ENCODE peak calls at places on chromosomes 5 and 9, in ten cellular contexts. One of them, this sample, is unnamed.

GRCh38 chr5:39714036-39714698 is 289.4 kb upstream of the DAB2 start:
- DNase-seq in neural progenitor cell: peak
- DNase-seq in uterus: no peak
- DNase-seq in CD4-positive, alpha-beta T cell: no peak
- DNase-seq in psoas muscle: no peak
- DNase-seq in foreskin keratinocyte: peak
- DNase-seq in hepatocyte: peak
- DNase-seq in K562: peak
- DNase-seq in left lung: no peak
- DNase-seq in heart right ventricle: peak
- DNase-seq in this sample: no peak

GRCh38 chr5:1005904-1006655 is 2.5 kb upstream of the NKD2 start:
- DNase-seq in psoas muscle: no peak
- DNase-seq in neural progenitor cell: no peak
- DNase-seq in left lung: peak
- DNase-seq in heart right ventricle: peak
- DNase-seq in CD4-positive, alpha-beta T cell: peak
- DNase-seq in K562: no peak
- DNase-seq in foreskin keratinocyte: no peak
- DNase-seq in hepatocyte: no peak
- DNase-seq in uterus: peak
- DNase-seq in this sample: no peak

GRCh38 chr9:73441223-73441622 is 289.6 kb downstream of the ANXA1 start:
- DNase-seq in CD4-positive, alpha-beta T cell: no peak
- DNase-seq in heart right ventricle: no peak
- DNase-seq in psoas muscle: no peak
- DNase-seq in left lung: no peak
- DNase-seq in uterus: no peak
- DNase-seq in hepatocyte: no peak
- DNase-seq in foreskin keratinocyte: no peak
- DNase-seq in neural progenitor cell: no peak
- DNase-seq in K562: no peak
- DNase-seq in this sample: no peak

GRCh38 chr5:109688647-109688998 is 1.1 kb upstream of the MAN2A1 start:
- DNase-seq in left lung: no peak
- DNase-seq in hepatocyte: peak
- DNase-seq in foreskin keratinocyte: no peak
- DNase-seq in psoas muscle: no peak
- DNase-seq in neural progenitor cell: peak
- DNase-seq in CD4-positive, alpha-beta T cell: no peak
- DNase-seq in heart right ventricle: peak
- DNase-seq in uterus: no peak
- DNase-seq in K562: peak
- DNase-seq in this sample: no peak

GRCh38 chr9:135530146-135530545 is 8.9 kb downstream of the LCN1 start:
- DNase-seq in foreskin keratinocyte: no peak
- DNase-seq in neural progenitor cell: no peak
- DNase-seq in CD4-positive, alpha-beta T cell: no peak
- DNase-seq in K562: no peak
- DNase-seq in heart right ventricle: no peak
- DNase-seq in uterus: no peak
- DNase-seq in left lung: no peak
- DNase-seq in hepatocyte: no peak
- DNase-seq in psoas muscle: no peak
- DNase-seq in this sample: no peak

GRCh38 chr9:76588320-76588719 is 129.3 kb downstream of the GCNT1 start:
- DNase-seq in neural progenitor cell: no peak
- DNase-seq in uterus: no peak
- DNase-seq in K562: no peak
- DNase-seq in heart right ventricle: no peak
- DNase-seq in left lung: no peak
- DNase-seq in psoas muscle: no peak
- DNase-seq in hepatocyte: no peak
- DNase-seq in CD4-positive, alpha-beta T cell: no peak
- DNase-seq in foreskin keratinocyte: no peak
- DNase-seq in this sample: no peak

GRCh38 chr5:107607656-107608368 is 62.9 kb downstream of the EFNA5 start:
- DNase-seq in foreskin keratinocyte: no peak
- DNase-seq in hepatocyte: peak
- DNase-seq in K562: no peak
- DNase-seq in uterus: no peak
- DNase-seq in heart right ventricle: no peak
- DNase-seq in CD4-positive, alpha-beta T cell: no peak
- DNase-seq in left lung: no peak
- DNase-seq in neural progenitor cell: peak
- DNase-seq in psoas muscle: no peak
- DNase-seq in this sample: no peak

GRCh38 chr5:89292461-89292860 is 409.5 kb upstream of the MEF2C start:
- DNase-seq in psoas muscle: no peak
- DNase-seq in left lung: no peak
- DNase-seq in foreskin keratinocyte: no peak
- DNase-seq in hepatocyte: no peak
- DNase-seq in uterus: no peak
- DNase-seq in neural progenitor cell: no peak
- DNase-seq in CD4-positive, alpha-beta T cell: no peak
- DNase-seq in heart right ventricle: no peak
- DNase-seq in K562: no peak
- DNase-seq in this sample: no peak

GRCh38 chr5:96177303-96177869 is 215.7 kb upstream of the ELL2 start:
- DNase-seq in CD4-positive, alpha-beta T cell: no peak
- DNase-seq in K562: no peak
- DNase-seq in psoas muscle: no peak
- DNase-seq in foreskin keratinocyte: peak
- DNase-seq in uterus: no peak
- DNase-seq in neural progenitor cell: no peak
- DNase-seq in left lung: no peak
- DNase-seq in hepatocyte: peak
- DNase-seq in heart right ventricle: no peak
- DNase-seq in this sample: no peak

GRCh38 chr9:136858844-136859757 is 7.0 kb downstream of the MAMDC4 start:
- DNase-seq in heart right ventricle: peak
- DNase-seq in foreskin keratinocyte: no peak
- DNase-seq in psoas muscle: peak
- DNase-seq in CD4-positive, alpha-beta T cell: no peak
- DNase-seq in left lung: peak
- DNase-seq in K562: no peak
- DNase-seq in hepatocyte: peak
- DNase-seq in neural progenitor cell: no peak
- DNase-seq in uterus: peak
- DNase-seq in this sample: no peak

GRCh38 chr5:137753227-137753985 is 757 bp downstream of the HNRNPA0 start:
- DNase-seq in heart right ventricle: peak
- DNase-seq in K562: no peak
- DNase-seq in foreskin keratinocyte: no peak
- DNase-seq in psoas muscle: peak
- DNase-seq in left lung: peak
- DNase-seq in neural progenitor cell: peak
- DNase-seq in hepatocyte: peak
- DNase-seq in uterus: peak
- DNase-seq in CD4-positive, alpha-beta T cell: peak
- DNase-seq in this sample: peak

GRCh38 chr9:17402309-17402708 is 176.6 kb upstream of the SH3GL2 start:
- DNase-seq in heart right ventricle: no peak
- DNase-seq in psoas muscle: no peak
- DNase-seq in K562: no peak
- DNase-seq in foreskin keratinocyte: no peak
- DNase-seq in neural progenitor cell: peak
- DNase-seq in CD4-positive, alpha-beta T cell: no peak
- DNase-seq in uterus: no peak
- DNase-seq in hepatocyte: no peak
- DNase-seq in left lung: no peak
- DNase-seq in this sample: no peak

GRCh38 chr5:36854402-36855140 is 22.0 kb upstream of the NIPBL start:
- DNase-seq in neural progenitor cell: peak
- DNase-seq in left lung: no peak
- DNase-seq in heart right ventricle: no peak
- DNase-seq in foreskin keratinocyte: no peak
- DNase-seq in uterus: no peak
- DNase-seq in CD4-positive, alpha-beta T cell: no peak
- DNase-seq in K562: no peak
- DNase-seq in hepatocyte: no peak
- DNase-seq in psoas muscle: no peak
- DNase-seq in this sample: no peak

GRCh38 chr9:127192744-127193143 is 70.3 kb upstream of the ANGPTL2 start:
- DNase-seq in hepatocyte: no peak
- DNase-seq in left lung: no peak
- DNase-seq in neural progenitor cell: no peak
- DNase-seq in foreskin keratinocyte: no peak
- DNase-seq in uterus: no peak
- DNase-seq in psoas muscle: no peak
- DNase-seq in heart right ventricle: no peak
- DNase-seq in K562: no peak
- DNase-seq in CD4-positive, alpha-beta T cell: no peak
- DNase-seq in this sample: no peak

DNA sequence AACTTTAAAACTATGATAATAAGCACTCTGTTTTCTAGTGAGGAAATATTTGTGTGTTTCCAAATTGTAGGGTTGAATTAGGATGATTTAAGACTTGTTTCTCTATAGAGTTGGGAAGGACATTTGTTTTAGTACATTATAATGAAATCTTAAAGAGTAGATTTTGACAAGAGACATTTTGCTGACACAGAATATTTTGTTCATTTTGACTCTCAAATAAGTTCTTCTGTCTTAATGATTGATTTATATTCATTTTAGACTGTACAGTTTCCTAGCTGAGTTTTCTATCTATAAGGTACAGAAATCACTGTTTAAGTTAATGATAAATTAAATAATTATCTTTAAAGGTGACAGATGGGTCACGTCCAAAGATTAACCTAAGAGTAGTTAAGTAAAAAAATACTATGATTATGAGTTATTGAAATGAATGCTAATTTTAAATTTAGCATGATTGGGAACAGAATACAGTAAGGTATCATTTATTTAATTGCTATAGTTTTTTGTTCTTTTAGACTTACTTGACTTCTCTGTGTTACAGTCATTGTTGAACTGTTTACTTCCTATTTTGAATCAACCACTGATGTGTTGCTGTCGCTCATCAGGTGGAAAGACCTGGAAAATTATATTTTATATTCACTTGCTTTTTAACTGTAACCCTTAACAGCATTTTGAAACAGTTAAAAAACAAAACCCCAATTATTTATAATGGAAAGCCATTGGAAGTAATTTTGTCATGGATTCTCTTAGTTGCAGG is 19.5 kb downstream of the PBX3 start:
- DNase-seq in hepatocyte: no peak
- DNase-seq in uterus: no peak
- DNase-seq in foreskin keratinocyte: no peak
- DNase-seq in K562: no peak
- DNase-seq in CD4-positive, alpha-beta T cell: no peak
- DNase-seq in left lung: no peak
- DNase-seq in neural progenitor cell: no peak
- DNase-seq in heart right ventricle: no peak
- DNase-seq in psoas muscle: no peak
- DNase-seq in this sample: no peak
- TF ChIP-seq CTCF in hepatocyte: no peak
- TF ChIP-seq CTCF in uterus: no peak
- TF ChIP-seq CTCF in foreskin keratinocyte: no peak
- TF ChIP-seq CTCF in K562: no peak
- TF ChIP-seq CTCF in CD4-positive, alpha-beta T cell: no peak
- TF ChIP-seq CTCF in left lung: no peak
- TF ChIP-seq CTCF in neural progenitor cell: no peak
- TF ChIP-seq CTCF in heart right ventricle: no peak
- TF ChIP-seq CTCF in psoas muscle: no peak
- TF ChIP-seq CTCF in this sample: no peak

DNA sequence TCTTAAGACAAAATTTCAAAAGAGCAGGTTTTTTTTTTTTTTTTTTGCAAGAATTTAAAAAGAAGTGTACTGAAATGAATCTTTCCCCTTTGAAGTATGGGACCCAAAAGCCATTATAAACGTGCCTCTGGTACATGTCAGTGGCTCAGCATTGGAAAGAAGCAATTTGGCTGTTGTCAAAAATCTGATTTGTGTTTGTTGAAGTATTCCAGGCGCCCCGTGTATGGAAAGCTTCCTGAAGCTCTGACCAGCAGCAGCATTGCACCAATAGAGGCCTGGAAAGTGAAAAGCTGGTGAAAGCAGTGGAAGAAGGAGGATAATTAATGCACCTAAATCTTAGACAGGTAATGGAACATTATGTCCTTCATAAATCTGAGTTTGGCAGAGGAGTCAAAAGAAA is 215.0 kb downstream of the PARP8 start:
- DNase-seq in foreskin keratinocyte: no peak
- DNase-seq in neural progenitor cell: no peak
- DNase-seq in hepatocyte: no peak
- DNase-seq in CD4-positive, alpha-beta T cell: no peak
- DNase-seq in K562: no peak
- DNase-seq in uterus: no peak
- DNase-seq in psoas muscle: no peak
- DNase-seq in left lung: no peak
- DNase-seq in heart right ventricle: no peak
- DNase-seq in this sample: no peak
- H3K27ac ChIP-seq in foreskin keratinocyte: no peak
- H3K27ac ChIP-seq in neural progenitor cell: no peak
- H3K27ac ChIP-seq in hepatocyte: no peak
- H3K27ac ChIP-seq in CD4-positive, alpha-beta T cell: no peak
- H3K27ac ChIP-seq in K562: no peak
- H3K27ac ChIP-seq in uterus: no peak
- H3K27ac ChIP-seq in psoas muscle: no peak
- H3K27ac ChIP-seq in left lung: no peak
- H3K27ac ChIP-seq in heart right ventricle: no peak
- H3K27ac ChIP-seq in this sample: no peak

DNA sequence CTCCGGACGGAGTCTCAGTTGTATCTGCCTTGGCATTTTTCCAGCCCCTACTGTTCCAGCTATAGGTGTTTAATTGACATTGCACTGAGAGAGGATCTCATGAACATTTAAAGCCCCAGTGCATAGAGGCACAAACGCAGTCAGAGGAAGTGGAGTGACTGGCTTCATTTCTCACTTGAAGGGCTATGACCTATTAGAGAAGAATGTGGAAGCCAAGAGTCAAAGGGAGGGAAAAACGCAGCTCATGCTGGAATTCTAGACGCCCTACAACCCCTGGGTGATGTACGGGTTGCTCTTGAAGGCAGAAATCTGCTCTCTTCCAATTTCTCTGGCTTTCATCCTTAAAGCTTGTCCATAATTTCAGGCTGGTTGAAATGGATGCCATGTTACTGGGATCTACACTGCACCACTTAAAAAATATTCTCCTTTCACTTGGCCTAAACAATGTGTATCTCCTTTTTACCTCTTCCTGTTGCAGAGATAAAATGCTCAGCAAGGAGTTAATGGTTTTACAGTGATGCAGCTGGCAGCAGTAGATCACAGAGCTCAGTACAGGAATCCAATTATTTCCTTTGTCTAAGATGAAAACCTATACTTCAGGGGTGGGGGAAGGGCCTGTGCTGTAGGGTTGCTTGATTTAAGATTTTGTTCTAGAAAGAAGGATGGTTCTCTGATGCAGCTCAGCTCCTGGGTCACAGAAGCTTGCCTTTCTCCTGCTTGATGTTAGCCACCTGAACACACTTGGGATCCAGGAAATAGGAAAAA is 61.8 kb upstream of the MAMDC2 start:
- DNase-seq in heart right ventricle: no peak
- DNase-seq in foreskin keratinocyte: peak
- DNase-seq in neural progenitor cell: peak
- DNase-seq in hepatocyte: no peak
- DNase-seq in K562: no peak
- DNase-seq in psoas muscle: no peak
- DNase-seq in uterus: no peak
- DNase-seq in left lung: no peak
- DNase-seq in CD4-positive, alpha-beta T cell: no peak
- DNase-seq in this sample: no peak
- TF ChIP-seq CTCF in heart right ventricle: no peak
- TF ChIP-seq CTCF in foreskin keratinocyte: no peak
- TF ChIP-seq CTCF in neural progenitor cell: no peak
- TF ChIP-seq CTCF in hepatocyte: no peak
- TF ChIP-seq CTCF in K562: no peak
- TF ChIP-seq CTCF in psoas muscle: no peak
- TF ChIP-seq CTCF in uterus: no peak
- TF ChIP-seq CTCF in left lung: no peak
- TF ChIP-seq CTCF in CD4-positive, alpha-beta T cell: no peak
- TF ChIP-seq CTCF in this sample: no peak

GRCh38 chr9:37180138-37180537 is 59.8 kb downstream of the ZCCHC7 start:
- DNase-seq in foreskin keratinocyte: no peak
- DNase-seq in psoas muscle: no peak
- DNase-seq in left lung: no peak
- DNase-seq in hepatocyte: no peak
- DNase-seq in K562: no peak
- DNase-seq in CD4-positive, alpha-beta T cell: no peak
- DNase-seq in uterus: no peak
- DNase-seq in neural progenitor cell: no peak
- DNase-seq in heart right ventricle: no peak
- DNase-seq in this sample: no peak
- H3K27ac ChIP-seq in foreskin keratinocyte: no peak
- H3K27ac ChIP-seq in psoas muscle: no peak
- H3K27ac ChIP-seq in left lung: no peak
- H3K27ac ChIP-seq in hepatocyte: no peak
- H3K27ac ChIP-seq in K562: no peak
- H3K27ac ChIP-seq in CD4-positive, alpha-beta T cell: no peak
- H3K27ac ChIP-seq in uterus: no peak
- H3K27ac ChIP-seq in neural progenitor cell: no peak
- H3K27ac ChIP-seq in heart right ventricle: no peak
- H3K27ac ChIP-seq in this sample: no peak